ENCODE peak calls at places on chromosomes 1 and 21, in five cellular contexts. One of them, this sample, is unnamed.

GRCh38 chr1:55636691-55637090 is 421.5 kb upstream of the USP24 start:
- DNase-seq in heart left ventricle: no peak
- DNase-seq in sigmoid colon: no peak
- DNase-seq in uterus: no peak
- DNase-seq in lower leg skin: no peak
- DNase-seq in this sample: no peak

GRCh38 chr21:36511484-36512227 is 31.7 kb upstream of the CLDN14 start:
- DNase-seq in sigmoid colon: no peak
- DNase-seq in uterus: no peak
- DNase-seq in lower leg skin: no peak
- DNase-seq in heart left ventricle: no peak
- DNase-seq in this sample: no peak

GRCh38 chr1:5819391-5820025 is 172.7 kb downstream of the NPHP4 start:
- DNase-seq in heart left ventricle: no peak
- DNase-seq in uterus: no peak
- DNase-seq in sigmoid colon: no peak
- DNase-seq in lower leg skin: no peak
- DNase-seq in this sample: no peak

GRCh38 chr1:241235236-241235897 is 121.6 kb downstream of the RGS7 start:
- DNase-seq in uterus: no peak
- DNase-seq in heart left ventricle: no peak
- DNase-seq in sigmoid colon: no peak
- DNase-seq in lower leg skin: no peak
- DNase-seq in this sample: no peak

GRCh38 chr1:202320081-202320405 is 21.7 kb downstream of the UBE2T start:
- DNase-seq in lower leg skin: no peak
- DNase-seq in uterus: no peak
- DNase-seq in heart left ventricle: no peak
- DNase-seq in sigmoid colon: no peak
- DNase-seq in this sample: no peak

GRCh38 chr21:31604591-31605190 is 54.8 kb upstream of the SOD1 start:
- DNase-seq in sigmoid colon: peak; percentile 75
- DNase-seq in heart left ventricle: peak; percentile 53
- DNase-seq in uterus: peak; percentile 43
- DNase-seq in lower leg skin: peak; percentile 92
- DNase-seq in this sample: peak; percentile 82

GRCh38 chr1:115112496-115113375 is 23.4 kb upstream of the TSPAN2 start:
- DNase-seq in uterus: peak; percentile 52
- DNase-seq in lower leg skin: no peak
- DNase-seq in heart left ventricle: peak; percentile 38
- DNase-seq in sigmoid colon: no peak
- DNase-seq in this sample: peak; percentile 28

GRCh38 chr1:115329965-115330364 is 8.1 kb downstream of the NGF start:
- DNase-seq in heart left ventricle: no peak
- DNase-seq in uterus: no peak
- DNase-seq in lower leg skin: peak; percentile 45
- DNase-seq in sigmoid colon: no peak
- DNase-seq in this sample: no peak

GRCh38 chr1:36516372-36517018 is 33.8 kb upstream of the CSF3R start:
- DNase-seq in heart left ventricle: peak; percentile 33
- DNase-seq in uterus: no peak
- DNase-seq in sigmoid colon: peak; percentile 55
- DNase-seq in lower leg skin: peak; percentile 78
- DNase-seq in this sample: peak; percentile 77

GRCh38 chr1:19251305-19252196 is at the start of the genes EMC1 and MRTO4:
- DNase-seq in sigmoid colon: peak; percentile 85
- DNase-seq in lower leg skin: peak; percentile 97
- DNase-seq in heart left ventricle: peak; percentile 90
- DNase-seq in uterus: peak; percentile 88
- DNase-seq in this sample: peak; percentile 94

GRCh38 chr1:92461364-92462097 is 25.2 kb downstream of the GFI1 start:
- DNase-seq in uterus: no peak
- DNase-seq in sigmoid colon: no peak
- DNase-seq in lower leg skin: no peak
- DNase-seq in heart left ventricle: no peak
- DNase-seq in this sample: no peak

GRCh38 chr1:19210772-19211549 is 895 bp upstream of the UBR4 start:
- DNase-seq in uterus: no peak
- DNase-seq in sigmoid colon: no peak
- DNase-seq in lower leg skin: peak; percentile 29
- DNase-seq in heart left ventricle: no peak
- DNase-seq in this sample: peak; percentile 61

GRCh38 chr1:95381980-95382379 is 148.0 kb downstream of the RWDD3 start:
- DNase-seq in uterus: no peak
- DNase-seq in heart left ventricle: no peak
- DNase-seq in lower leg skin: no peak
- DNase-seq in sigmoid colon: no peak
- DNase-seq in this sample: peak; percentile 5

GRCh38 chr1:32977546-32978087 is 13.0 kb upstream of the RNF19B start:
- DNase-seq in heart left ventricle: no peak
- DNase-seq in sigmoid colon: no peak
- DNase-seq in uterus: no peak
- DNase-seq in lower leg skin: no peak
- DNase-seq in this sample: no peak

GRCh38 chr1:30868833-30869435 is 39.6 kb downstream of the SDC3 start:
- DNase-seq in uterus: no peak
- DNase-seq in lower leg skin: no peak
- DNase-seq in heart left ventricle: no peak
- DNase-seq in sigmoid colon: no peak
- DNase-seq in this sample: no peak

GRCh38 chr1:27637052-27637451 is 2.1 kb upstream of the FGR start:
- DNase-seq in heart left ventricle: no peak
- DNase-seq in sigmoid colon: no peak
- DNase-seq in lower leg skin: no peak
- DNase-seq in uterus: no peak
- DNase-seq in this sample: no peak

GRCh38 chr1:148264374-148265276 is 112.5 kb upstream of the NBPF11 start:
- DNase-seq in uterus: peak; percentile 23
- DNase-seq in heart left ventricle: no peak
- DNase-seq in lower leg skin: no peak
- DNase-seq in sigmoid colon: no peak
- DNase-seq in this sample: peak; percentile 87

GRCh38 chr21:15775981-15776380 is 46.2 kb downstream of the USP25 start:
- DNase-seq in sigmoid colon: no peak
- DNase-seq in heart left ventricle: no peak
- DNase-seq in uterus: no peak
- DNase-seq in lower leg skin: no peak
- DNase-seq in this sample: no peak

GRCh38 chr1:219416598-219417238 is 196.2 kb downstream of the ZC3H11B start:
- DNase-seq in sigmoid colon: peak; percentile 64
- DNase-seq in lower leg skin: no peak
- DNase-seq in uterus: peak; percentile 40
- DNase-seq in heart left ventricle: peak; percentile 54
- DNase-seq in this sample: peak; percentile 44

GRCh38 chr1:163240705-163241104 is 38.0 kb upstream of the RGS5 start:
- DNase-seq in heart left ventricle: no peak
- DNase-seq in uterus: no peak
- DNase-seq in lower leg skin: no peak
- DNase-seq in sigmoid colon: no peak
- DNase-seq in this sample: no peak

GRCh38 chr1:32742956-32743355 is 40.4 kb upstream of the SYNC start:
- DNase-seq in sigmoid colon: no peak
- DNase-seq in uterus: no peak
- DNase-seq in heart left ventricle: no peak
- DNase-seq in lower leg skin: no peak
- DNase-seq in this sample: no peak

GRCh38 chr1:34865573-34865972 is 6.0 kb upstream of the SMIM12 start:
- DNase-seq in lower leg skin: no peak
- DNase-seq in heart left ventricle: no peak
- DNase-seq in uterus: peak; percentile 21
- DNase-seq in sigmoid colon: no peak
- DNase-seq in this sample: no peak

GRCh38 chr1:181089777-181090505 is 1.4 kb downstream of the IER5 start:
- DNase-seq in lower leg skin: peak; percentile 96
- DNase-seq in sigmoid colon: peak; percentile 92
- DNase-seq in uterus: peak; percentile 78
- DNase-seq in heart left ventricle: peak; percentile 81
- DNase-seq in this sample: peak; percentile 86

DNA sequence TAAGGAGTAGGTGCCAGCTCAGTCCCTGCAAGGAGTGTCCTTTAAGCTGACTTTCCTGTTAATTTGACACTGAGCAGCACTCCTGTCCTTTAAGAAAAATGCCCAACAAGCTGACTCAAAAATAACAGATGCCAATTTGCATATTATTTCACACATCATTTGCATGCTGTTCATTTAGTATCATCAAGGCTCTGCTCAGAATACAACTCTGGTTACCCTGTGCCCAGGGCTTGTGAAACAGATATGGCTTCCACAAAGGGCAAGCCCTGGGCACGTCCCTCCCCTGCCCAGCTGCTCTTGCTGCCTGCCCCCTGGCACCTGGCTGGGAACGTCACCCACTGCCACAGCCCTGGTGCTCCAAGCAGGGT is 10.3 kb downstream of the KCNN3 start:
- DNase-seq in uterus: no peak
- DNase-seq in sigmoid colon: no peak
- DNase-seq in heart left ventricle: no peak
- DNase-seq in lower leg skin: no peak
- DNase-seq in this sample: no peak
- TF ChIP-seq POLR2A in uterus: no peak
- TF ChIP-seq POLR2A in sigmoid colon: no peak
- TF ChIP-seq POLR2A in heart left ventricle: no peak
- TF ChIP-seq POLR2A in lower leg skin: no peak
- TF ChIP-seq POLR2A in this sample: no peak

DNA sequence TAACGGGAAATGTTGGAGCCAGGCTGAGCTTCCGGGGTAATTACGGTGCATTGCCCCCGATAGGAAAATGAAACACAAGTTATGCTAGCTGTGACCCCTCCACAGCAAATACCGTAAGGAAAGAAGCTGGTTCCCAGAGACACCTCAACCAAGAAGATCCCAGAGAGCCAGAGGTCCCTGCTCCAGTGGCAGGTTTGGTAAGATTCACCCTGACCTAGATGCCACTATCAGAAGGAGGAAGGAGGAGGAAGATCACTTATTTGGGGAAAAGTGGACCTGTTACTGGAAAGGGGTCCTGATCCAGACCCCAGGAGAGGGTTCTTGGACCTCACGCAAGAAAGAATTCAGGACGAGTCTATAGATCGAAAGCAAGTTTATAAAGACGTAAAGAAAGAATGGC is 7.6 kb upstream of the CAPN9 start:
- DNase-seq in lower leg skin: no peak
- DNase-seq in heart left ventricle: no peak
- DNase-seq in uterus: no peak
- DNase-seq in sigmoid colon: no peak
- DNase-seq in this sample: no peak
- TF ChIP-seq POLR2A in lower leg skin: no peak
- TF ChIP-seq POLR2A in heart left ventricle: no peak
- TF ChIP-seq POLR2A in uterus: no peak
- TF ChIP-seq POLR2A in sigmoid colon: no peak
- TF ChIP-seq POLR2A in this sample: no peak

GRCh38 chr1:225763815-225764548 is 13.6 kb upstream of the SRP9 start:
- DNase-seq in sigmoid colon: no peak
- DNase-seq in uterus: no peak
- DNase-seq in lower leg skin: peak; percentile 80
- DNase-seq in heart left ventricle: no peak
- DNase-seq in this sample: no peak
- TF ChIP-seq POLR2A in sigmoid colon: no peak
- TF ChIP-seq POLR2A in uterus: no peak
- TF ChIP-seq POLR2A in lower leg skin: no peak
- TF ChIP-seq POLR2A in heart left ventricle: no peak
- TF ChIP-seq POLR2A in this sample: no peak

GRCh38 chr1:172272087-172272486 is 148.4 kb upstream of the C1orf105 start:
- DNase-seq in lower leg skin: no peak
- DNase-seq in sigmoid colon: no peak
- DNase-seq in uterus: no peak
- DNase-seq in heart left ventricle: no peak
- DNase-seq in this sample: no peak
- TF ChIP-seq POLR2A in lower leg skin: no peak
- TF ChIP-seq POLR2A in sigmoid colon: no peak
- TF ChIP-seq POLR2A in uterus: no peak
- TF ChIP-seq POLR2A in heart left ventricle: no peak
- TF ChIP-seq POLR2A in this sample: no peak

GRCh38 chr1:25694591-25695007 is 78.0 kb downstream of the MAN1C1 start:
- DNase-seq in uterus: no peak
- DNase-seq in sigmoid colon: peak; percentile 82
- DNase-seq in heart left ventricle: no peak
- DNase-seq in lower leg skin: no peak
- DNase-seq in this sample: no peak
- TF ChIP-seq POLR2A in uterus: no peak
- TF ChIP-seq POLR2A in sigmoid colon: no peak
- TF ChIP-seq POLR2A in heart left ventricle: no peak
- TF ChIP-seq POLR2A in lower leg skin: no peak
- TF ChIP-seq POLR2A in this sample: no peak

GRCh38 chr1:41238311-41239094 is 3.6 kb downstream of the SCMH1 start:
- DNase-seq in heart left ventricle: no peak
- DNase-seq in uterus: no peak
- DNase-seq in sigmoid colon: no peak
- DNase-seq in lower leg skin: no peak
- DNase-seq in this sample: no peak

GRCh38 chr1:41241748-41242644 is at the start of gene SCMH1:
- DNase-seq in heart left ventricle: peak; percentile 58
- DNase-seq in sigmoid colon: peak; percentile 72
- DNase-seq in uterus: peak; percentile 53
- DNase-seq in lower leg skin: peak; percentile 89
- DNase-seq in this sample: peak; percentile 80

GRCh38 chr1:41242645-41243171 is 602 bp upstream of the SCMH1 start:
- DNase-seq in uterus: no peak
- DNase-seq in sigmoid colon: no peak
- DNase-seq in lower leg skin: no peak
- DNase-seq in heart left ventricle: no peak
- DNase-seq in this sample: no peak

GRCh38 chr1:41239988-41240610 is 2.0 kb downstream of the SCMH1 start:
- DNase-seq in heart left ventricle: no peak
- DNase-seq in sigmoid colon: no peak
- DNase-seq in lower leg skin: no peak
- DNase-seq in uterus: no peak
- DNase-seq in this sample: peak; percentile 69

DNA sequence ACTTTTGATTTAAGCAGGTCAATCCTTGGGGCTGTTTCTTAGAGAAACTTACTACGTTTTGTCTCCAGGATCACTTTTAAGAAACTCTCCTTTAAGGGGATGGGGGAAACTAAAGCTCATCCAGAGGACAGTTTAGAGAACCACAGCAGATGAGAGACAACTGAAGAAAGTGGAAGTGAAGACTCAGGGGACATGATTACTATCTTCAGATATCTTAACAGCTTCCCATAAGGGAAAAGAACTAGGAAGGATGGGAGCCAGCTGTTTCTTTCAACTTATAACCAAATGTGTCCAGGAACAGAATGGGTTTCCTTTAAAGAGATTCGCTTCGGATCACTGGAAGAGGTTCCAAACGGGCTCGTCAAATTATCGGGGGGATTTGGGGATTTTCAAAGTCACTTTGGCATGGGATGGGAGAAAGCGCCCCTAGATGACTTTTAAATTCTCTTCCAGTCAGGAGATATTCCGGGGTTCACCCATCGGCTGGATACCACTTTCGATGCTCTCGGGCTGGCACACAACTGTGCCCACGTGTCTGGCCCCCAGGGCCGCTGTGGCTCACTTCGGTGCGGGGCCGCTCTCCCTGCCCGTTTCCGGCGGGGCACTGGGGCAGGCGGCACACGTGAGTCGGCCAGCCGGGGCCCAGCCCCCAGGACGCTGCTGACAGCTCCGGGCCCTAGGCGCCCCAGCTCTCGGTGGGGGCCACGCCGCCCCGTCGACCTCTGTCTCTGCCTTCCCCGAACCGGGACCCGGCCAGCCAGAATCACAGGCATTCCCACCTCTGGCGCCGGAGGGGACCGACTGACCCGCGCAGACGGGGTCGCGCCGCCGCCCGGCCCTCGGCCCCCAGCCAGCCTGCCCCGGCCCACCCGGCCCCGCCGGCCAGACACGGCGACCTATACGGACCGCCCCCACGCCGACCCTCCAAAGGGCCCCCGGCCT is 1.0 kb downstream of the SCMH1 start:
- DNase-seq in heart left ventricle: peak; percentile 46
- DNase-seq in sigmoid colon: peak; percentile 84
- DNase-seq in uterus: peak; percentile 57
- DNase-seq in lower leg skin: peak; percentile 90
- DNase-seq in this sample: peak; percentile 63
- TF ChIP-seq POLR2A in heart left ventricle: no peak
- TF ChIP-seq POLR2A in sigmoid colon: peak; percentile 32
- TF ChIP-seq POLR2A in uterus: no peak
- TF ChIP-seq POLR2A in lower leg skin: no peak
- TF ChIP-seq POLR2A in this sample: peak; percentile 27